ENCODE peak calls at places on chromosomes 2 and 18, in four cellular contexts. Q is A549, K is cardiac muscle cell, D is upper lobe of right lung. B is an unnamed sample.

GRCh38 chr2:219045937-219046550 is 4.7 kb upstream of the CFAP65 start:
- DNase-seq in K (peak; percentile 82), Q (no peak), D (no peak), B (no peak)

GRCh38 chr18:54119524-54120019 is 104.9 kb downstream of the MBD2 start:
- DNase-seq in Q (peak; percentile 8), K (peak; percentile 68), D (no peak), B (peak; percentile 26)

GRCh38 chr2:143345887-143346612 is 216.8 kb downstream of the ARHGAP15 start:
- DNase-seq in D (no peak), Q (no peak), K (no peak), B (no peak)

GRCh38 chr2:63047534-63048281 is 2.9 kb upstream of the OTX1 start:
- DNase-seq in D (peak; percentile 65), K (no peak), Q (no peak), B (no peak)

GRCh38 chr2:152242787-152243472 is 67.4 kb upstream of the STAM2 start:
- DNase-seq in Q (no peak), D (no peak), K (no peak), B (no peak)

GRCh38 chr2:137706786-137707613 is 257.3 kb upstream of the HNMT start:
- DNase-seq in K (peak; percentile 42), D (peak; percentile 61), Q (no peak), B (no peak)

GRCh38 chr2:170361359-170361936 is 183.5 kb downstream of the MYO3B start:
- DNase-seq in D (no peak), Q (peak; percentile 17), K (peak; percentile 67), B (peak; percentile 14)

GRCh38 chr2:120901213-120901612 is 165.5 kb downstream of the GLI2 start:
- DNase-seq in D (no peak), K (no peak), Q (no peak), B (no peak)

GRCh38 chr18:58512161-58512581 is 116.7 kb downstream of the ALPK2 start:
- DNase-seq in Q (no peak), D (no peak), K (no peak), B (no peak)

GRCh38 chr2:54009549-54009948 is 38.8 kb upstream of the PSME4 start:
- DNase-seq in K (no peak), D (no peak), Q (no peak), B (no peak)

DNA sequence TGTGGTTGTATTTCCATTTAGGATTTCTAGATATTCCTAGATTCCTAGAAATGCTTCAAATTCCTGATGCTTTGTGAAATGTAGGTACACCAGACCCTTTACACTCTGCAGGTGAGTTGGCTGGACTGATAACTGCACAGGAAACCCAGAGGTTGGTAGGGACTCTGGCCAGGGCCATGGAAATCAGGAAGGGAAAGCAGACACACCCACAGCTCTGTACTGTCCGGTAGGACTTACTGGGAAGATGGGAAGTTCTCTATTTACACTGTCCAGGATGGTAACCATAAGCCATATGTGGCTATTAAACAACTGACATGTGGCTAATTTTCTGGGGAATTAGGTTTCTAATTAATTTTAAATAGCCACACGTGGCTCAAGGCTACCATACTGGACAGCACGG is 31.4 kb downstream of the NEMP2 start:
- DNase-seq in K (no peak), Q (no peak), D (no peak), B (no peak)
- H3K27ac ChIP-seq in K (no peak overlapping the region), Q (no peak overlapping the region), D (no peak overlapping the region), B (peak overlapping the region; percentile 16)

DNA sequence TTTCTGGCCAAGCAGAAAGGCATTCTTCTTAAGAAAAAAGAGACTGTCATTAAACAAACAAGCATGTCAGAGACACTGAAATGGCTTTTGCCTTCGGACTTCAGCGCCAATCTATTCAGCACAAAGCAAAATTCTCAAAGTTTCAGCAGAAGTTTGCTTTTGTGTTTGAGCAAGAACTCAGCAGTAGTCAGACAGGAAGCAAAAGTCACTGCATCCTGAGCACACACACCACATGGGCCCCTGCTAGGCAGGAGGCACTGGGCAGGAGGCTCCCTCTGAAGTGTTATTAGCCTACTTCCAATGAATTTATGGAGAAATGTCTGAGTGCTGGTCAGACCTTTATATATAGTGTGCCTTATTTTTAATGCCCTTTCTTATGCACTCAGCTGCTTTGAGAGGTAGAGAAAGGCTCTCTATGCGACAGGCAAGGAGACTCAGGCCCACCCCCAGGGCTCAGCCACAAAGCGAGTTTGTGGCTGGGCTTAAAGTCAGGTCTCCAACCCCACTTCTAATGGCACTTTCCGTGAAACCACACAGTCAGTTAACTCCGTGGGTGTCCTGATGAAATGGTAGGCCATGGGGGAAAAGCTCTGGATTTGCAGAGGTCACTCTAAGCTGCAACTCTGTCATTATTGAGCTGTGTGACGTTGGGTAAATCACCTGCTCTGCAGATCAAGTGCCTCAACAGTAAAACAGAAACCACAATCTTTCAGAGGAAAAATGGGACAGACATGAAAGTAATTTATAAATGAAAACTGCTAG is 161.0 kb upstream of the TMEM200C start:
- DNase-seq in K (peak; percentile 22), D (no peak), Q (peak; percentile 5), B (no peak)
- H3K27ac ChIP-seq in K (peak overlapping the region; percentile 63), D (no peak overlapping the region), Q (peak overlapping the region; percentile 66), B (no peak overlapping the region)

GRCh38 chr2:43472527-43473194 is 123.2 kb downstream of the THADA start:
- DNase-seq in Q (no peak), D (no peak), K (no peak), B (no peak)

GRCh38 chr2:43469094-43469493 is 126.7 kb downstream of the THADA start:
- DNase-seq in D (no peak), K (no peak), Q (no peak), B (no peak)

GRCh38 chr2:43473767-43474166 is 122.1 kb downstream of the THADA start:
- DNase-seq in K (no peak), Q (no peak), D (no peak), B (no peak)

GRCh38 chr2:43467889-43468288 is 127.9 kb downstream of the THADA start:
- DNase-seq in K (no peak), Q (no peak), D (no peak), B (no peak)

GRCh38 chr2:43469713-43470112 is 126.1 kb downstream of the THADA start:
- DNase-seq in K (no peak), D (no peak), Q (no peak), B (no peak)
- H3K27ac ChIP-seq in K (no peak overlapping the region), D (no peak overlapping the region), Q (no peak overlapping the region), B (no peak overlapping the region)

GRCh38 chr18:12990662-12990976 is 543 bp upstream of the CEP192 start:
- DNase-seq in K (no peak), D (no peak), Q (no peak), B (no peak)

GRCh38 chr18:12993439-12993838 is 2.3 kb downstream of the CEP192 start:
- DNase-seq in Q (no peak), D (no peak), K (no peak), B (no peak)

GRCh38 chr18:12990977-12991838 is at the start of gene CEP192:
- DNase-seq in D (peak; percentile 98), Q (peak; percentile 73), K (peak; percentile 99), B (peak; percentile 96)

GRCh38 chr18:12990128-12990485 is 1.1 kb upstream of the CEP192 start:
- DNase-seq in Q (no peak), K (no peak), D (no peak), B (no peak)

DNA sequence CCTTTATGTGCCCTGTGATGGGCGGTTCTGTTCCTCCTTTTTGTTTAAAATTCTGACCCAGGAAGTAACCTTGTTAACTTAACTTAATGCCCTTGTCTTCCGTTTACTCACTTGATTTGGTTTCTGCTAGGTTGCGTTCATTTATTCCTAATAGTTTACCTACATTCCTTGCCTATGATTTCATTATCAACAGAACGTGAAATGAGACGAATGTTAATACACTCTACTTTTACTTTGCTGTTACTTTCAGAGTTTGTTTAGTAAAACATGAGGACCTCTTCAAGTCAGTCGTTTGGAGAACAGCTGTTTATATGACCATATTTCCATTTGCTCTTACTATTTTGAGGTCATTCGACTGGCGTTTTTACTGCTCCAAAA is 666 bp downstream of the CEP192 start:
- DNase-seq in K (no peak), Q (no peak), D (no peak), B (no peak)
- H3K27ac ChIP-seq in K (peak overlapping the region; percentile 81), Q (peak overlapping the region; percentile 94), D (peak overlapping the region; percentile 85), B (peak overlapping the region; percentile 82)

GRCh38 chr18:77632738-77633137 is 383.1 kb downstream of the GALR1 start:
- DNase-seq in Q (no peak), K (no peak), D (no peak), B (no peak)
- H3K27ac ChIP-seq in Q (no peak overlapping the region), K (no peak overlapping the region), D (no peak overlapping the region), B (no peak overlapping the region)

B was measured in substantia nigra.